ENCODE peak calls at places on chromosome 11, in seven cellular contexts. One of them, this sample, is unnamed.
A peak's percentile ranks its signal among the peaks of the same experiment; 100 is the strongest.

GRCh38 chr11:95360382-95360781 is 129.4 kb upstream of the SESN3 start:
- DNase-seq in lung: no peak
- DNase-seq in CD4-positive, CD25-positive, alpha-beta regulatory T cell: no peak
- DNase-seq in heart left ventricle: no peak
- DNase-seq in Peyer's patch: no peak
- DNase-seq in lower lobe of right lung: no peak
- DNase-seq in left ventricle myocardium inferior: no peak
- DNase-seq in this sample: no peak

GRCh38 chr11:69588270-69588669 is 52.7 kb upstream of the CCND1 start:
- DNase-seq in heart left ventricle: no peak
- DNase-seq in lower lobe of right lung: no peak
- DNase-seq in left ventricle myocardium inferior: no peak
- DNase-seq in lung: no peak
- DNase-seq in Peyer's patch: no peak
- DNase-seq in CD4-positive, CD25-positive, alpha-beta regulatory T cell: no peak
- DNase-seq in this sample: no peak

GRCh38 chr11:2168286-2169000 is 3.2 kb downstream of the TH start:
- DNase-seq in lower lobe of right lung: no peak
- DNase-seq in left ventricle myocardium inferior: no peak
- DNase-seq in Peyer's patch: no peak
- DNase-seq in lung: no peak
- DNase-seq in heart left ventricle: no peak
- DNase-seq in CD4-positive, CD25-positive, alpha-beta regulatory T cell: no peak
- DNase-seq in this sample: no peak

GRCh38 chr11:6116638-6117037 is 9.2 kb downstream of the OR56B4 start:
- DNase-seq in heart left ventricle: no peak
- DNase-seq in Peyer's patch: no peak
- DNase-seq in lower lobe of right lung: no peak
- DNase-seq in lung: no peak
- DNase-seq in CD4-positive, CD25-positive, alpha-beta regulatory T cell: no peak
- DNase-seq in left ventricle myocardium inferior: no peak
- DNase-seq in this sample: no peak

GRCh38 chr11:68832476-68833176 is 9.1 kb downstream of the CPT1A start:
- DNase-seq in CD4-positive, CD25-positive, alpha-beta regulatory T cell: no peak
- DNase-seq in lung: no peak
- DNase-seq in lower lobe of right lung: no peak
- DNase-seq in Peyer's patch: no peak
- DNase-seq in heart left ventricle: no peak
- DNase-seq in left ventricle myocardium inferior: no peak
- DNase-seq in this sample: no peak

GRCh38 chr11:68692881-68693483 is 8.6 kb downstream of the GAL start:
- DNase-seq in lower lobe of right lung: no peak
- DNase-seq in Peyer's patch: no peak
- DNase-seq in CD4-positive, CD25-positive, alpha-beta regulatory T cell: no peak
- DNase-seq in lung: no peak
- DNase-seq in left ventricle myocardium inferior: no peak
- DNase-seq in heart left ventricle: no peak
- DNase-seq in this sample: no peak

GRCh38 chr11:111469200-111469599 is 43.0 kb downstream of the BTG4 start:
- DNase-seq in heart left ventricle: no peak
- DNase-seq in left ventricle myocardium inferior: no peak
- DNase-seq in Peyer's patch: no peak
- DNase-seq in lower lobe of right lung: no peak
- DNase-seq in lung: no peak
- DNase-seq in CD4-positive, CD25-positive, alpha-beta regulatory T cell: no peak
- DNase-seq in this sample: no peak

GRCh38 chr11:73971175-73971719 is 11.4 kb downstream of the UCP2 start:
- DNase-seq in lower lobe of right lung: no peak
- DNase-seq in Peyer's patch: no peak
- DNase-seq in heart left ventricle: no peak
- DNase-seq in CD4-positive, CD25-positive, alpha-beta regulatory T cell: no peak
- DNase-seq in lung: no peak
- DNase-seq in left ventricle myocardium inferior: no peak
- DNase-seq in this sample: no peak

GRCh38 chr11:120043323-120043945 is 94.5 kb downstream of the TRIM29 start:
- DNase-seq in lower lobe of right lung: no peak
- DNase-seq in Peyer's patch: no peak
- DNase-seq in left ventricle myocardium inferior: no peak
- DNase-seq in lung: no peak
- DNase-seq in CD4-positive, CD25-positive, alpha-beta regulatory T cell: no peak
- DNase-seq in heart left ventricle: no peak
- DNase-seq in this sample: no peak

GRCh38 chr11:75667831-75668507 is 869 bp downstream of the MAP6 start:
- DNase-seq in lower lobe of right lung: peak; percentile 64
- DNase-seq in left ventricle myocardium inferior: peak; percentile 58
- DNase-seq in heart left ventricle: peak; percentile 53
- DNase-seq in CD4-positive, CD25-positive, alpha-beta regulatory T cell: no peak
- DNase-seq in lung: no peak
- DNase-seq in Peyer's patch: peak; percentile 51
- DNase-seq in this sample: peak; percentile 23

GRCh38 chr11:5622802-5623201 is 2.0 kb upstream of the TRIM34 start:
- DNase-seq in left ventricle myocardium inferior: no peak
- DNase-seq in CD4-positive, CD25-positive, alpha-beta regulatory T cell: no peak
- DNase-seq in heart left ventricle: no peak
- DNase-seq in lung: no peak
- DNase-seq in Peyer's patch: no peak
- DNase-seq in lower lobe of right lung: no peak
- DNase-seq in this sample: no peak

GRCh38 chr11:130580372-130580771 is 131.9 kb downstream of the ADAMTS15 start:
- DNase-seq in lower lobe of right lung: no peak
- DNase-seq in CD4-positive, CD25-positive, alpha-beta regulatory T cell: no peak
- DNase-seq in left ventricle myocardium inferior: peak; percentile 53
- DNase-seq in lung: no peak
- DNase-seq in Peyer's patch: no peak
- DNase-seq in heart left ventricle: peak; percentile 81
- DNase-seq in this sample: peak; percentile 89

GRCh38 chr11:76095891-76096290 is 110.4 kb downstream of the WNT11 start:
- DNase-seq in lung: no peak
- DNase-seq in lower lobe of right lung: no peak
- DNase-seq in CD4-positive, CD25-positive, alpha-beta regulatory T cell: no peak
- DNase-seq in heart left ventricle: no peak
- DNase-seq in left ventricle myocardium inferior: no peak
- DNase-seq in Peyer's patch: no peak
- DNase-seq in this sample: no peak

GRCh38 chr11:126732981-126733380 is 267.6 kb downstream of the KIRREL3 start:
- DNase-seq in CD4-positive, CD25-positive, alpha-beta regulatory T cell: no peak
- DNase-seq in lung: no peak
- DNase-seq in lower lobe of right lung: no peak
- DNase-seq in left ventricle myocardium inferior: no peak
- DNase-seq in Peyer's patch: no peak
- DNase-seq in heart left ventricle: no peak
- DNase-seq in this sample: no peak

DNA sequence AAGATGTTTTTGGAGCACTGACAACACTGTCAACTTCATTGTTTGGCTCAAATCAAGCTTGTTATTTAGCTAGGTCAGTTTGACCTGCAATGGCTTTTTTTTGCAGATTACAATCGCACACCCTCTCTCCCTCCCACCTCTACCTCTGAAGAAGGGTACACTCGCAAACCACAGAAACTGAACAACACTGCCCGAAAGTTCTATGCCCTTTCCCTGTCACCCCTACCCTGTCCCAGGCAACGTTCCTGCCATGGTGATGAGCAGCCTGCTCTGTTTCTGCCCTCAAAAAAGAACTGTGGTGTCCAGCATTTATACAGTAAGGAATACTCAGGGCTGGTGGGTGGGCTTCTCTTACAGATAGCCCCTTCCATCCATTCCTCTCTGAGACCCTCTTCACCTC is 33.7 kb downstream of the SC5D start:
- DNase-seq in lung: no peak
- DNase-seq in CD4-positive, CD25-positive, alpha-beta regulatory T cell: no peak
- DNase-seq in Peyer's patch: no peak
- DNase-seq in left ventricle myocardium inferior: no peak
- DNase-seq in lower lobe of right lung: no peak
- DNase-seq in heart left ventricle: no peak
- DNase-seq in this sample: no peak
- H3K4me1 ChIP-seq in lung: no peaks in the 10 kb centered on the region
- H3K4me1 ChIP-seq in CD4-positive, CD25-positive, alpha-beta regulatory T cell: peaks cover 20% of the 10 kb centered on the region
- H3K4me1 ChIP-seq in Peyer's patch: no peaks in the 10 kb centered on the region
- H3K4me1 ChIP-seq in left ventricle myocardium inferior: peaks cover 3% of the 10 kb centered on the region
- H3K4me1 ChIP-seq in lower lobe of right lung: no peaks in the 10 kb centered on the region
- H3K4me1 ChIP-seq in heart left ventricle: no peaks in the 10 kb centered on the region
- H3K4me1 ChIP-seq in this sample: no peaks in the 10 kb centered on the region

GRCh38 chr11:1049431-1049891 is 12.9 kb upstream of the MUC6 start:
- DNase-seq in CD4-positive, CD25-positive, alpha-beta regulatory T cell: no peak
- DNase-seq in lung: peak; percentile 41
- DNase-seq in Peyer's patch: peak; percentile 57
- DNase-seq in heart left ventricle: peak; percentile 19
- DNase-seq in left ventricle myocardium inferior: no peak
- DNase-seq in lower lobe of right lung: peak; percentile 75
- DNase-seq in this sample: no peak

GRCh38 chr11:1047576-1048156 is 11.1 kb upstream of the MUC6 start:
- DNase-seq in left ventricle myocardium inferior: no peak
- DNase-seq in CD4-positive, CD25-positive, alpha-beta regulatory T cell: no peak
- DNase-seq in heart left ventricle: no peak
- DNase-seq in Peyer's patch: peak; percentile 40
- DNase-seq in lower lobe of right lung: no peak
- DNase-seq in lung: no peak
- DNase-seq in this sample: no peak

GRCh38 chr11:1048375-1049070 is 12.0 kb upstream of the MUC6 start:
- DNase-seq in left ventricle myocardium inferior: no peak
- DNase-seq in heart left ventricle: no peak
- DNase-seq in Peyer's patch: peak; percentile 38
- DNase-seq in CD4-positive, CD25-positive, alpha-beta regulatory T cell: no peak
- DNase-seq in lung: no peak
- DNase-seq in lower lobe of right lung: no peak
- DNase-seq in this sample: no peak

GRCh38 chr11:1049911-1050580 is 13.5 kb upstream of the MUC6 start:
- DNase-seq in Peyer's patch: no peak
- DNase-seq in left ventricle myocardium inferior: no peak
- DNase-seq in lower lobe of right lung: no peak
- DNase-seq in CD4-positive, CD25-positive, alpha-beta regulatory T cell: no peak
- DNase-seq in lung: no peak
- DNase-seq in heart left ventricle: peak; percentile 19
- DNase-seq in this sample: no peak

DNA sequence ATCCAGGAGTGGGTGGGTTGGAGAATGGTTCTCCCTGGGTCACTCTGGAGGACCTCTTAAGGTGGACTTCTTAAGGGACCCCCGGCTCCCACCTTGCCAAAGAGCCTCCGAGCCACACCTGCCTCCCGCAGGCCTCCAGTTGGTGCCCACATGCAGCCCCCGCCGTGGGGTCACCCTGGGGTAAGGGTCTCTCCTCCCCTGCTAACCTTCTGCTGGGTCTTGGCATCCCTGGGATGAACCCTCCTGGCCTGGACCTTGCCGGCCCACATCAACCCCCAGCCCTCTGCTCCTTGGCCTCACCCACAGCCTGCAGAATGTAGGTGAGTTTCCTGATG is 12.5 kb upstream of the MUC6 start:
- DNase-seq in lower lobe of right lung: no peak
- DNase-seq in CD4-positive, CD25-positive, alpha-beta regulatory T cell: no peak
- DNase-seq in left ventricle myocardium inferior: no peak
- DNase-seq in lung: no peak
- DNase-seq in Peyer's patch: no peak
- DNase-seq in heart left ventricle: no peak
- DNase-seq in this sample: no peak
- H3K27me3 ChIP-seq in lower lobe of right lung: peaks cover 40% of the 10 kb centered on the region
- H3K27me3 ChIP-seq in CD4-positive, CD25-positive, alpha-beta regulatory T cell: no peaks in the 10 kb centered on the region
- H3K27me3 ChIP-seq in left ventricle myocardium inferior: peaks cover 77% of the 10 kb centered on the region
- H3K27me3 ChIP-seq in lung: no peaks in the 10 kb centered on the region
- H3K27me3 ChIP-seq in Peyer's patch: no peaks in the 10 kb centered on the region
- H3K27me3 ChIP-seq in heart left ventricle: no peaks in the 10 kb centered on the region
- H3K27me3 ChIP-seq in this sample: no peaks in the 10 kb centered on the region

GRCh38 chr11:19560156-19560555 is 152.5 kb upstream of the NAV2 start:
- DNase-seq in left ventricle myocardium inferior: no peak
- DNase-seq in lower lobe of right lung: no peak
- DNase-seq in Peyer's patch: no peak
- DNase-seq in heart left ventricle: no peak
- DNase-seq in lung: no peak
- DNase-seq in CD4-positive, CD25-positive, alpha-beta regulatory T cell: no peak
- DNase-seq in this sample: no peak

GRCh38 chr11:19561011-19561410 is 151.6 kb upstream of the NAV2 start:
- DNase-seq in lung: no peak
- DNase-seq in left ventricle myocardium inferior: no peak
- DNase-seq in CD4-positive, CD25-positive, alpha-beta regulatory T cell: no peak
- DNase-seq in Peyer's patch: no peak
- DNase-seq in lower lobe of right lung: no peak
- DNase-seq in heart left ventricle: no peak
- DNase-seq in this sample: no peak

GRCh38 chr11:19565639-19566038 is 147.0 kb upstream of the NAV2 start:
- DNase-seq in lower lobe of right lung: no peak
- DNase-seq in left ventricle myocardium inferior: no peak
- DNase-seq in lung: no peak
- DNase-seq in CD4-positive, CD25-positive, alpha-beta regulatory T cell: no peak
- DNase-seq in Peyer's patch: no peak
- DNase-seq in heart left ventricle: no peak
- DNase-seq in this sample: no peak

GRCh38 chr11:19559746-19560145 is 152.9 kb upstream of the NAV2 start:
- DNase-seq in heart left ventricle: no peak
- DNase-seq in CD4-positive, CD25-positive, alpha-beta regulatory T cell: no peak
- DNase-seq in Peyer's patch: no peak
- DNase-seq in lung: no peak
- DNase-seq in left ventricle myocardium inferior: no peak
- DNase-seq in lower lobe of right lung: no peak
- DNase-seq in this sample: no peak

DNA sequence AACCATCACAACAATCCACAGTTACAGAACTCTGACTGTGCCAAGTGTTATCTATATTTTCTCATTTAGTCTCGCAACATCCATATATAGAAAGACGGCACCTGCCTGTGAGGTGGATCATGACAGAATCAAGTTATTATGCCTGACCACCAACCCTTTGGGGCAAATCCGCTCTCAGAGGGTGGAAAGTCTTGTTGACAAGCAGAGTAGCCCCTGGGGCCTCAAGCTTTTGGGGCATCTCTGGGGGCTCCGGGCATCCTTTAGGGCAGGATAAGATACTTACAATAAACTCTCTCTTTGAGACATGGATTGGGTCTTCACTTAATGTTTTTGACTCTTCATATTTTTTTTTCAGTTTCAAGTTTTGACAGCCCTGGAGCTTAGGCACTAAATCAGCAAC is 150.5 kb upstream of the NAV2 start:
- DNase-seq in heart left ventricle: no peak
- DNase-seq in CD4-positive, CD25-positive, alpha-beta regulatory T cell: no peak
- DNase-seq in Peyer's patch: no peak
- DNase-seq in lower lobe of right lung: no peak
- DNase-seq in lung: no peak
- DNase-seq in left ventricle myocardium inferior: no peak
- DNase-seq in this sample: no peak
- H3K4me1 ChIP-seq in heart left ventricle: no peaks in the 10 kb centered on the region
- H3K4me1 ChIP-seq in CD4-positive, CD25-positive, alpha-beta regulatory T cell: no peaks in the 10 kb centered on the region
- H3K4me1 ChIP-seq in Peyer's patch: no peaks in the 10 kb centered on the region
- H3K4me1 ChIP-seq in lower lobe of right lung: peaks cover 21% of the 10 kb centered on the region
- H3K4me1 ChIP-seq in lung: peaks cover 6% of the 10 kb centered on the region
- H3K4me1 ChIP-seq in left ventricle myocardium inferior: peaks cover 19% of the 10 kb centered on the region
- H3K4me1 ChIP-seq in this sample: peaks cover 3% of the 10 kb centered on the region

DNA sequence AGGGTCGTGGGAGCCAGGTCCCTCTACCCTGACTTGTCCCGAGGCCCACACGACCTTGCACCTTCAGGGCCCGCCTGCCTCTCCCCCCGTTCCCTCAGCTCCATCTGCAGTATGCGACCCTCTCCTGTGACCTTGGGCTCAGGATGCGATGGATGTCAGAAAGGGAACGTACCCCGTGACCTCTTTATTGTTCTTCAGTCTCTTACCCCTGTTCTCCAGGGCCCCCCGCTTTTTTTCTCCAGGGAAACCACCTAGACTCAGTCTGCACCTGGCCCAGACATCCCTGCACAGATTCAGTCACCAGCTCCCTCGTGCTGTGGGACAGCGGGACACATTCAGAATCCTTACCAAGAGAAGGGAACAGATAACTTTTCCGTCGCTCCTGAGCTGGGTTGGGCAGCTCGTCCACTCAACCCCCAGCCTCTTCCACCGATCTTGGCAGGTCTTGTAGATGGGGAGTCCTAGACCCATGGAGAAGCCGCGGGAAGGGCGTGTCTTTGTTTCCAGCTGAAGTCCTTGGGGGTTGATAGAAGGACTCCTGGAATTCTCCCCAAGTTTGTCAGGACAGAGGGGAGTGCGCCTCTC is 1.3 kb upstream of the PHOX2A start:
- DNase-seq in left ventricle myocardium inferior: no peak
- DNase-seq in lower lobe of right lung: no peak
- DNase-seq in Peyer's patch: no peak
- DNase-seq in lung: no peak
- DNase-seq in CD4-positive, CD25-positive, alpha-beta regulatory T cell: no peak
- DNase-seq in heart left ventricle: no peak
- DNase-seq in this sample: no peak
- H3K27me3 ChIP-seq in left ventricle myocardium inferior: peaks cover 100% of the 10 kb centered on the region
- H3K27me3 ChIP-seq in lower lobe of right lung: peaks cover 86% of the 10 kb centered on the region
- H3K27me3 ChIP-seq in Peyer's patch: peaks cover 5% of the 10 kb centered on the region
- H3K27me3 ChIP-seq in lung: no peaks in the 10 kb centered on the region
- H3K27me3 ChIP-seq in CD4-positive, CD25-positive, alpha-beta regulatory T cell: peaks cover 33% of the 10 kb centered on the region
- H3K27me3 ChIP-seq in heart left ventricle: peaks cover 50% of the 10 kb centered on the region
- H3K27me3 ChIP-seq in this sample: peaks cover 27% of the 10 kb centered on the region